ENCODE peak calls at places on chromosomes 6 and 20, in five cellular contexts. T is HCT116, Z is HepG2, G is H1, I is K562. M is an unnamed sample.

GRCh38 chr6:136962661-136963060 is 40.6 kb downstream of the SLC35D3 start:
- DNase-seq in G (no peak), T (no peak), I (no peak), Z (no peak), M (no peak)

GRCh38 chr6:39347906-39348585 is 25.5 kb upstream of the KCNK16 start:
- DNase-seq in Z (peak), I (peak), G (no peak), T (peak), M (no peak)

GRCh38 chr6:37990762-37991525 is 171.4 kb downstream of the ZFAND3 start:
- DNase-seq in T (no peak), G (no peak), I (no peak), Z (no peak), M (no peak)

GRCh38 chr6:68391953-68392352 is 243.1 kb upstream of the ADGRB3 start:
- DNase-seq in G (no peak), T (no peak), I (no peak), Z (no peak), M (no peak)

GRCh38 chr20:46704714-46705377 is 4.6 kb upstream of the SLC2A10 start:
- DNase-seq in I (no peak), G (no peak), T (no peak), Z (no peak), M (no peak)

GRCh38 chr6:44606506-44606905 is 219.0 kb downstream of the CDC5L start:
- DNase-seq in Z (no peak), G (no peak), T (no peak), I (no peak), M (no peak)

GRCh38 chr6:74114428-74114827 is 418.4 kb downstream of the CD109 start:
- DNase-seq in G (no peak), Z (no peak), I (no peak), T (no peak), M (no peak)

GRCh38 chr6:157267109-157267611 is 56.2 kb downstream of the TMEM242 start:
- DNase-seq in G (no peak), Z (no peak), I (no peak), T (no peak), M (no peak)

GRCh38 chr6:132401941-132402275 is 633 bp upstream of the MOXD1 start:
- DNase-seq in G (no peak), I (no peak), Z (no peak), T (no peak), M (no peak)

GRCh38 chr20:34891166-34892062 is 15.0 kb downstream of the ACSS2 start:
- DNase-seq in Z (no peak), T (peak), I (no peak), G (no peak), M (no peak)

GRCh38 chr6:160036790-160037206 is 67.9 kb downstream of the IGF2R start:
- DNase-seq in T (no peak), I (no peak), G (no peak), Z (no peak), M (no peak)

GRCh38 chr6:126228001-126228791 is 111.7 kb upstream of the CENPW start:
- DNase-seq in Z (no peak), G (no peak), I (peak), T (no peak), M (no peak)

GRCh38 chr6:44512868-44513641 is 125.5 kb downstream of the CDC5L start:
- DNase-seq in G (no peak), Z (no peak), I (peak), T (peak), M (no peak)

GRCh38 chr6:56091159-56091869 is 156.1 kb downstream of the COL21A1 start:
- DNase-seq in G (no peak), Z (peak), I (no peak), T (peak), M (no peak)

GRCh38 chr6:53894086-53894485 is 99.3 kb downstream of the LRRC1 start:
- DNase-seq in G (no peak), T (no peak), Z (no peak), I (no peak), M (no peak)

GRCh38 chr20:3911956-3912355 is 22.8 kb downstream of the PANK2 start:
- DNase-seq in G (no peak), T (no peak), I (peak), Z (no peak), M (no peak)

GRCh38 chr20:11136691-11137090 is 462.9 kb upstream of the JAG1 start:
- DNase-seq in G (no peak), I (no peak), T (no peak), Z (no peak), M (no peak)

DNA sequence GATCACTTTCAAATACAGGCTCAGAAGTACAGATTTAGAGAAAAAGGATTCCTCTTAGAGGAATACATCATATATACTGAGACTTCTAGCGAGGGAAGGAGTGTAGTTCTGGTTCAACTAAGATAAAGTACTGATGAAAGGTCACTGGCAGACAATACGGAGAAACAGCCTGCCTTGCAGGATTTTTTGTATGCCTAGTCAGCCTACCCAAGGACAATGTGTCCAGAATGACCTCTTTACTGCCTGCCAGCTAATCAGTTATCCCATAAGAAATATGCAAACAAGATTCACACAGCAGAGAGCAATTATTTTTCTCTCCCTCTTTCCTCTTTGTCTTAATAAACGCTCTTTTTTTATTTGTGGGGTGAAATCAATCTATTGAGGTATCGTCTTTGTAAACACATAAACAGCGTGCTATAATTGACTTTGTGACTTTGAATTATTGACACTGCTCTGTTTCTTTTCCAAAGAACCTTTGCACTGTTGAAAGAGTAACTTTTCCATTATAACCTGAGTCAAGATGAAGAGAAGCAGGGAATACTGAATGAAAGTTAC is 1.4 kb upstream of the TSPYL4 start:
- DNase-seq in G (no peak), Z (peak), I (peak), T (no peak), M (no peak)
- TF ChIP-seq SRF in G (no peak), Z (no peak), I (no peak), T (no peak), M (no peak)

GRCh38 chr6:15245361-15246216 is at the start of gene JARID2:
- DNase-seq in G (peak), Z (peak), I (peak), T (peak), M (peak)

GRCh38 chr6:15243994-15244604 is 1.8 kb upstream of the JARID2 start:
- DNase-seq in I (peak), G (no peak), T (no peak), Z (no peak), M (no peak)

GRCh38 chr6:15242937-15243614 is 2.8 kb upstream of the JARID2 start:
- DNase-seq in I (no peak), T (no peak), G (no peak), Z (no peak), M (no peak)

GRCh38 chr6:15246217-15247211 is 645 bp downstream of the JARID2 start:
- DNase-seq in T (no peak), I (no peak), Z (no peak), G (no peak), M (no peak)

GRCh38 chr6:15244605-15245360 is 1.1 kb upstream of the JARID2 start:
- DNase-seq in Z (peak), G (no peak), I (no peak), T (no peak), M (no peak)
- TF ChIP-seq SRF in Z (no peak), G (no peak), I (no peak), T (no peak), M (no peak)

GRCh38 chr6:129641344-129641743 is 68.6 kb downstream of the ARHGAP18 start:
- DNase-seq in T (peak), G (no peak), Z (peak), I (no peak), M (no peak)
- TF ChIP-seq SRF in T (no peak), G (no peak), Z (no peak), I (no peak), M (no peak)

GRCh38 chr6:109010703-109011102 is 83.9 kb downstream of the SESN1 start:
- DNase-seq in G (no peak), Z (peak), I (no peak), T (no peak), M (no peak)

GRCh38 chr6:109019911-109020310 is 74.7 kb downstream of the SESN1 start:
- DNase-seq in T (no peak), Z (no peak), G (no peak), I (no peak), M (no peak)

GRCh38 chr6:109009761-109010612 is 84.7 kb downstream of the SESN1 start:
- DNase-seq in G (no peak), T (no peak), Z (no peak), I (no peak), M (no peak)

GRCh38 chr6:109013551-109014101 is 81.0 kb downstream of the SESN1 start:
- DNase-seq in G (no peak), Z (no peak), I (no peak), T (no peak), M (no peak)

GRCh38 chr6:109015185-109015584 is 79.5 kb downstream of the SESN1 start:
- DNase-seq in Z (no peak), T (no peak), I (no peak), G (no peak), M (no peak)
- TF ChIP-seq SRF in Z (no peak), T (no peak), I (no peak), G (no peak), M (no peak)

GRCh38 chr6:51936536-51936935 is 150.9 kb downstream of the PKHD1 start:
- DNase-seq in I (no peak), G (no peak), T (no peak), Z (no peak), M (no peak)
- TF ChIP-seq SRF in I (no peak), G (no peak), T (no peak), Z (no peak), M (no peak)

GRCh38 chr6:15626160-15626559 is 36.7 kb downstream of the DTNBP1 start:
- DNase-seq in T (no peak), I (no peak), G (no peak), Z (no peak), M (no peak)

GRCh38 chr6:15621203-15622044 is 41.4 kb downstream of the DTNBP1 start:
- DNase-seq in Z (no peak), I (peak), G (no peak), T (no peak), M (peak)

GRCh38 chr6:15620616-15621015 is 42.2 kb downstream of the DTNBP1 start:
- DNase-seq in G (no peak), I (no peak), T (no peak), Z (no peak), M (no peak)

GRCh38 chr6:15622045-15622750 is 40.6 kb downstream of the DTNBP1 start:
- DNase-seq in I (no peak), Z (no peak), T (no peak), G (no peak), M (no peak)

GRCh38 chr6:15623282-15624116 is 39.3 kb downstream of the DTNBP1 start:
- DNase-seq in G (no peak), Z (peak), I (no peak), T (no peak), M (no peak)
- TF ChIP-seq SRF in G (no peak), Z (no peak), I (no peak), T (no peak), M (no peak)

GRCh38 chr6:155327326-155328073 is 13.2 kb upstream of the TFB1M start:
- DNase-seq in I (peak), T (peak), Z (peak), G (no peak), M (no peak)
- TF ChIP-seq SRF in I (no peak), T (no peak), Z (no peak), G (no peak), M (no peak)